ENCODE peak calls at places on chromosomes 4 and X, in five cellular contexts. J is mammary epithelial cell, Z is psoas muscle, A is dorsolateral prefrontal cortex, I is suprapubic skin. T is an unnamed sample.

GRCh38 chr4:185782523-185782922 is 29.5 kb downstream of the SORBS2 start:
- DNase-seq in J (peak), Z (no peak), A (no peak), I (no peak), T (no peak)

GRCh38 chrX:68894142-68894512 is 65.3 kb downstream of the EFNB1 start:
- DNase-seq in J (no peak), Z (peak), A (peak), I (no peak), T (no peak)

GRCh38 chrX:10615931-10616780 is 4.2 kb downstream of the MID1 start:
- DNase-seq in J (no peak), Z (no peak), A (peak), I (no peak), T (no peak)

GRCh38 chrX:133923113-133923512 is 62.3 kb downstream of the GPC3 start:
- DNase-seq in J (no peak), Z (no peak), A (no peak), I (no peak), T (no peak)

GRCh38 chrX:103640401-103641155 is 11.8 kb downstream of the TCEAL1 start:
- DNase-seq in J (peak), Z (no peak), A (no peak), I (no peak), T (no peak)

GRCh38 chr4:2042207-2042946 is 16.8 kb upstream of the NAT8L start:
- DNase-seq in J (no peak), Z (no peak), A (no peak), I (peak), T (no peak)

GRCh38 chrX:50903387-50904027 is 7.0 kb upstream of the BMP15 start:
- DNase-seq in J (peak), Z (no peak), A (peak), I (no peak), T (no peak)

GRCh38 chr4:176150283-176150682 is 45.1 kb downstream of the SPATA4 start:
- DNase-seq in J (peak), Z (no peak), A (no peak), I (no peak), T (peak)

GRCh38 chr4:38145741-38146140 is 185.5 kb downstream of the PTTG2 start:
- DNase-seq in J (no peak), Z (no peak), A (no peak), I (no peak), T (no peak)

GRCh38 chr4:22987861-22988260 is 295.1 kb downstream of the GBA3 start:
- DNase-seq in J (peak), Z (no peak), A (peak), I (no peak), T (no peak)

GRCh38 chr4:22986262-22986661 is 293.5 kb downstream of the GBA3 start:
- DNase-seq in J (no peak), Z (no peak), A (no peak), I (no peak), T (no peak)

GRCh38 chr4:22988526-22988925 is 295.8 kb downstream of the GBA3 start:
- DNase-seq in J (no peak), Z (no peak), A (peak), I (no peak), T (no peak)

GRCh38 chr4:22986881-22987280 is 294.1 kb downstream of the GBA3 start:
- DNase-seq in J (no peak), Z (no peak), A (no peak), I (no peak), T (no peak)

DNA sequence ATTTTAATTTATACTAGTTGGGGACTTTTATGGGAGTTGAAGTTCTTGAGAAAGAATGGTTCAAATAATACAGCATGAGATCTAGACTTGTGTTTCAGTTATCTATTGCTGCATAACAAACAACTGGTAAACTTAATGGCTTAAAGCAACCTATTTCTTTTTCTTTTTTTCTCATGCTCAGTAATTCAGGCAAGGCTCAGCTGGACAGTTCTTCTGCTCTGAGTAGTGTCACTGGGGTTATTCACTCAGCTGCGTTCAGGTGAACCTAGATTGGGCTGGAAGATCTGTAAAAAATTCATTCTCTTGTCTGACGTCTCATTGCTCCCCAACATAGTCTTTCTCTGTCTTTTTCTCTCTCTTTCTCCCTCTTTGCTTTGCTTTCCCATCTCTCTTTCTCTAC is 291.7 kb downstream of the GBA3 start:
- DNase-seq in J (no peak), Z (no peak), A (no peak), I (no peak), T (no peak)
- H3K4me3 ChIP-seq in J (no peak), Z (no peak), A (no peak), I (no peak), T (no peak)

GRCh38 chrX:1034717-1035116 is 177.7 kb downstream of the CRLF2 start:
- DNase-seq in J (no peak), Z (no peak), A (no peak), I (peak), T (no peak)
- TF ChIP-seq CTCF in J (no peak), Z (no peak), A (no peak), I (no peak), T (no peak)

GRCh38 chr4:20251061-20251795 is 477 bp upstream of the SLIT2 start:
- DNase-seq in J (no peak), Z (no peak), A (no peak), I (no peak), T (no peak)
- H3K4me3 ChIP-seq in J (peak), Z (peak), A (peak), I (peak), T (peak)

GRCh38 chr4:127601029-127601428 is 31.7 kb upstream of the INTU start:
- DNase-seq in J (no peak), Z (no peak), A (no peak), I (no peak), T (no peak)
- TF ChIP-seq CTCF in J (peak), Z (no peak), A (peak), I (no peak), T (peak)

DNA sequence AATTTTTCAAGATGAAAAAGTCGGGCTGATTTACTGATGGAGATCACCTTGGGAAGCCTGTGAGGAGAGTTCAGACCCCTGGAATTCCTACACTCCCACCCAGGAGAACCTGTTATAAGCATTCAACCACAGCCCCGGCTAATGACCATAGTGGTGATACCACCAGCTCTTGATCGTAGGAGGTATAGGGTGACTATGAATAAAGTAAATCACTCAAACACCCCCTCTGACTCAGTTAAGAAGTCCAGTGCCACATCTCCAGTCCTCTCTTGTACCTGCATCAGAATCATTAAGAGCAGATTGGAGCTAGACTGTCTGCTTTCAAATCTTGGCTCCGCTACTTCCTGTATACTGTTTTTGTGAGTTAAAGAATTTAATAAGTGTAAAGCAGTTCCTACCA is 565.0 kb upstream of the DIPK2B start:
- DNase-seq in J (no peak), Z (no peak), A (no peak), I (no peak), T (no peak)
- H3K4me3 ChIP-seq in J (peak), Z (no peak), A (no peak), I (no peak), T (peak)

GRCh38 chr4:4852591-4853362 is 6.7 kb upstream of the MSX1 start:
- DNase-seq in J (peak), Z (peak), A (no peak), I (no peak), T (no peak)
- TF ChIP-seq CTCF in J (no peak), Z (no peak), A (no peak), I (peak), T (no peak)

T was measured in HFF-Myc.